ENCODE peak calls at places on chromosome 11, in nine cellular contexts. E is lung; C is mucosa of gallbladder; O is HFF-Myc; B is Jurkat, Clone E6-1; A is chondrocyte; S is tibial artery; N is colonic mucosa; K is retina. G is an unnamed sample.

GRCh38 chr11:35550374-35551036 is 25.1 kb upstream of the PAMR1 start:
- DNase-seq in E (no peak), C (no peak), O (no peak), B (no peak), A (no peak), S (no peak), N (no peak), K (no peak), G (no peak)

GRCh38 chr11:82936261-82936660 is 34.7 kb downstream of the DDIAS start:
- DNase-seq in E (no peak), C (no peak), O (no peak), B (no peak), A (no peak), S (no peak), N (no peak), K (no peak), G (no peak)

GRCh38 chr11:46894506-46894905 is 23.8 kb downstream of the LRP4 start:
- DNase-seq in E (no peak), C (no peak), O (no peak), B (no peak), A (no peak), S (no peak), N (no peak), K (no peak), G (no peak)

GRCh38 chr11:61907871-61908729 is 9.3 kb downstream of the RAB3IL1 start:
- DNase-seq in E (no peak), C (no peak), O (no peak), B (no peak), A (peak; percentile 89), S (no peak), N (no peak), K (no peak), G (no peak)

GRCh38 chr11:69115586-69116560 is 39.9 kb upstream of the SMIM38 start:
- DNase-seq in E (peak; percentile 77), C (peak; percentile 84), O (no peak), B (no peak), A (peak; percentile 82), S (no peak), N (no peak), K (no peak), G (peak; percentile 61)

GRCh38 chr11:86395061-86395551 is 20.4 kb downstream of the CCDC81 start:
- DNase-seq in E (no peak), C (no peak), O (no peak), B (no peak), A (no peak), S (peak; percentile 25), N (no peak), K (no peak), G (no peak)

GRCh38 chr11:57480409-57481137 is 20.2 kb downstream of the RTN4RL2 start:
- DNase-seq in E (peak; percentile 75), C (peak; percentile 64), O (no peak), B (peak; percentile 50), A (no peak), S (peak; percentile 68), N (peak; percentile 89), K (peak; percentile 80), G (peak; percentile 85)

GRCh38 chr11:112380464-112380863 is 119.8 kb upstream of the PLET1 start:
- DNase-seq in E (no peak), C (no peak), O (no peak), B (no peak), A (no peak), S (no peak), N (no peak), K (no peak), G (no peak)

GRCh38 chr11:6568191-6568918 is 35.1 kb downstream of the RRP8 start:
- DNase-seq in E (no peak), C (peak; percentile 54), O (peak; percentile 56), B (no peak), A (no peak), S (no peak), N (no peak), K (peak; percentile 9), G (no peak)

GRCh38 chr11:33736148-33736809 is at the start of gene CD59:
- DNase-seq in E (peak; percentile 97), C (peak; percentile 95), O (no peak), B (peak; percentile 78), A (peak; percentile 97), S (peak; percentile 96), N (peak; percentile 98), K (peak; percentile 91), G (peak; percentile 97)

GRCh38 chr11:45607995-45608394 is 57.4 kb downstream of the CHST1 start:
- DNase-seq in E (no peak), C (peak; percentile 36), O (no peak), B (no peak), A (no peak), S (no peak), N (peak; percentile 46), K (no peak), G (no peak)

GRCh38 chr11:14094481-14095037 is 132.0 kb downstream of the SPON1 start:
- DNase-seq in E (no peak), C (no peak), O (no peak), B (no peak), A (no peak), S (no peak), N (no peak), K (no peak), G (no peak)

GRCh38 chr11:74717211-74717997 is 13.8 kb downstream of the CHRDL2 start:
- DNase-seq in E (no peak), C (no peak), O (no peak), B (no peak), A (no peak), S (no peak), N (no peak), K (no peak), G (peak; percentile 20)

GRCh38 chr11:128194226-128194625 is 393.1 kb downstream of the ETS1 start:
- DNase-seq in E (no peak), C (no peak), O (no peak), B (no peak), A (no peak), S (no peak), N (no peak), K (no peak), G (no peak)

GRCh38 chr11:79419120-79419519 is 21.7 kb downstream of the TENM4 start:
- DNase-seq in E (no peak), C (no peak), O (no peak), B (no peak), A (no peak), S (no peak), N (peak; percentile 61), K (no peak), G (no peak)

GRCh38 chr11:27041141-27041869 is 690 bp downstream of the BBOX1 start:
- DNase-seq in E (no peak), C (no peak), O (no peak), B (no peak), A (no peak), S (no peak), N (no peak), K (peak; percentile 4), G (no peak)

GRCh38 chr11:128190312-128190711 is 397.0 kb downstream of the ETS1 start:
- DNase-seq in E (no peak), C (no peak), O (no peak), B (peak; percentile 82), A (no peak), S (no peak), N (no peak), K (no peak), G (no peak)

GRCh38 chr11:57434640-57435546 is 8.0 kb upstream of the SLC43A3 start:
- DNase-seq in E (peak; percentile 51), C (peak; percentile 33), O (no peak), B (no peak), A (no peak), S (no peak), N (no peak), K (no peak), G (no peak)

GRCh38 chr11:130979386-130979972 is 63.2 kb upstream of the SNX19 start:
- DNase-seq in E (no peak), C (no peak), O (no peak), B (peak; percentile 28), A (no peak), S (no peak), N (no peak), K (no peak), G (no peak)

GRCh38 chr11:12112150-12112520 is 1.7 kb downstream of the MICAL2 start:
- DNase-seq in E (no peak), C (no peak), O (no peak), B (no peak), A (no peak), S (no peak), N (no peak), K (no peak), G (no peak)

GRCh38 chr11:96257972-96258951 is 84.7 kb downstream of the MAML2 start:
- DNase-seq in E (no peak), C (no peak), O (peak; percentile 55), B (peak; percentile 66), A (no peak), S (no peak), N (no peak), K (no peak), G (no peak)

GRCh38 chr11:20360650-20361049 is 2.9 kb upstream of the HTATIP2 start:
- DNase-seq in E (peak; percentile 34), C (peak; percentile 26), O (no peak), B (peak; percentile 37), A (no peak), S (no peak), N (no peak), K (no peak), G (peak; percentile 82)

GRCh38 chr11:119839504-119840133 is 110.6 kb upstream of the NECTIN1 start:
- DNase-seq in E (no peak), C (no peak), O (no peak), B (no peak), A (no peak), S (no peak), N (no peak), K (peak; percentile 29), G (peak; percentile 32)

GRCh38 chr11:15807827-15808226 is 548.5 kb downstream of the SOX6 start:
- DNase-seq in E (no peak), C (no peak), O (no peak), B (no peak), A (no peak), S (no peak), N (no peak), K (no peak), G (no peak)

G was measured in spleen.